ENCODE peak calls at places on chromosomes 11 and 22, in eight cellular contexts. T is transverse colon, C is prostate gland, E is breast epithelium, R is endothelial cell of umbilical vein, Q is sigmoid colon, S is vagina, K is K562. P is an unnamed sample. For H3K4me1, the result is how much of the 10 kb centered on the place peaks cover.

GRCh38 chr11:124760205-124760652 is 1.9 kb downstream of the ESAM start:
- DNase-seq in T (no peak), C (no peak), E (no peak), R (peak), Q (no peak), S (no peak), K (no peak), P (peak)

GRCh38 chr22:31692186-31692886 is 30.3 kb upstream of the PISD start:
- DNase-seq in T (no peak), C (no peak), E (no peak), R (no peak), Q (no peak), S (no peak), K (no peak), P (no peak)

GRCh38 chr11:64503354-64503753 is 87.7 kb upstream of the SLC22A12 start:
- DNase-seq in T (no peak), C (no peak), E (no peak), R (no peak), Q (no peak), S (no peak), K (no peak), P (no peak)

GRCh38 chr11:32890843-32891656 is 1.6 kb upstream of the QSER1 start:
- DNase-seq in T (peak), C (no peak), E (no peak), R (no peak), Q (no peak), S (no peak), K (peak), P (no peak)

GRCh38 chr22:46390652-46391301 is 55.3 kb downstream of the TRMU start:
- DNase-seq in T (peak), C (peak), E (peak), R (peak), Q (no peak), S (no peak), K (peak), P (no peak)

GRCh38 chr11:119873761-119874421 is 144.9 kb upstream of the NECTIN1 start:
- DNase-seq in T (no peak), C (no peak), E (no peak), R (no peak), Q (no peak), S (no peak), K (no peak), P (peak)

GRCh38 chr22:43530864-43531201 is 119.0 kb downstream of the MPPED1 start:
- DNase-seq in T (no peak), C (no peak), E (peak), R (no peak), Q (no peak), S (no peak), K (no peak), P (no peak)

GRCh38 chr11:35034401-35034800 is 104.6 kb upstream of the CD44 start:
- DNase-seq in T (no peak), C (no peak), E (no peak), R (no peak), Q (no peak), S (no peak), K (no peak), P (no peak)

GRCh38 chr11:71496421-71496820 is 30.6 kb upstream of the KRTAP5-7 start:
- DNase-seq in T (no peak), C (no peak), E (no peak), R (no peak), Q (no peak), S (no peak), K (no peak), P (no peak)

GRCh38 chr11:11265994-11266606 is 87.0 kb downstream of the CSNK2A3 start:
- DNase-seq in T (peak), C (peak), E (no peak), R (no peak), Q (no peak), S (no peak), K (peak), P (no peak)

GRCh38 chr11:126231725-126232459 is 20.3 kb downstream of the FAM118B start:
- DNase-seq in T (no peak), C (peak), E (no peak), R (peak), Q (no peak), S (no peak), K (no peak), P (no peak)

GRCh38 chr11:127000291-127000968 is at the start of gene KIRREL3:
- DNase-seq in T (no peak), C (no peak), E (no peak), R (no peak), Q (no peak), S (no peak), K (no peak), P (no peak)

GRCh38 chr11:113873241-113873626 is 2.1 kb downstream of the USP28 start:
- DNase-seq in T (no peak), C (no peak), E (no peak), R (peak), Q (no peak), S (no peak), K (no peak), P (no peak)

GRCh38 chr11:95727630-95728029 is 62.0 kb downstream of the FAM76B start:
- DNase-seq in T (no peak), C (no peak), E (no peak), R (no peak), Q (no peak), S (no peak), K (no peak), P (no peak)

GRCh38 chr11:62727833-62728721 is at the start of gene TTC9C:
- DNase-seq in T (peak), C (peak), E (peak), R (peak), Q (peak), S (peak), K (peak), P (peak)

GRCh38 chr11:30724274-30724673 is 138.1 kb upstream of the MPPED2 start:
- DNase-seq in T (no peak), C (no peak), E (no peak), R (no peak), Q (no peak), S (no peak), K (no peak), P (no peak)

GRCh38 chr22:24433001-24433867 is 5.8 kb downstream of the ADORA2A start:
- DNase-seq in T (no peak), C (no peak), E (no peak), R (no peak), Q (peak), S (no peak), K (no peak), P (peak)

GRCh38 chr11:72493426-72494108 is 59.2 kb upstream of the CLPB start:
- DNase-seq in T (no peak), C (no peak), E (no peak), R (no peak), Q (no peak), S (no peak), K (peak), P (no peak)

GRCh38 chr11:34652191-34652958 is 31.5 kb downstream of the EHF start:
- DNase-seq in T (no peak), C (no peak), E (no peak), R (no peak), Q (no peak), S (peak), K (peak), P (no peak)

GRCh38 chr11:111417011-111417765 is 38.1 kb upstream of the POU2AF1 start:
- DNase-seq in T (no peak), C (no peak), E (no peak), R (no peak), Q (no peak), S (no peak), K (no peak), P (peak)

GRCh38 chr11:129849447-129850130 is 33.9 kb downstream of the TMEM45B start:
- DNase-seq in T (no peak), C (no peak), E (no peak), R (no peak), Q (no peak), S (no peak), K (no peak), P (peak)

GRCh38 chr22:28034760-28035401 is 115.8 kb upstream of the PITPNB start:
- DNase-seq in T (peak), C (peak), E (no peak), R (peak), Q (peak), S (peak), K (peak), P (peak)

GRCh38 chr11:32478277-32478731 is 43.0 kb upstream of the WT1 start:
- DNase-seq in T (no peak), C (no peak), E (no peak), R (no peak), Q (no peak), S (no peak), K (peak), P (no peak)

GRCh38 chr11:1317432-1317831 is 8.0 kb upstream of the TOLLIP start:
- DNase-seq in T (no peak), C (no peak), E (no peak), R (no peak), Q (no peak), S (no peak), K (peak), P (no peak)
- TF ChIP-seq POLR2A in T (no peak), C (no peak), E (no peak), R (no peak), Q (no peak), S (no peak), K (no peak), P (no peak)

GRCh38 chr11:67372993-67373915 is at the start of gene CLCF1:
- DNase-seq in T (peak), C (no peak), E (peak), R (no peak), Q (peak), S (no peak), K (peak), P (peak)
- H3K4me1 ChIP-seq in T (under half), C (under half), E (under half), R (under half), Q (under half), S (half or more), K (half or more), P (half or more)

GRCh38 chr11:117983163-117983475 is 3.1 kb upstream of the IL10RA start:
- DNase-seq in T (no peak), C (no peak), E (no peak), R (no peak), Q (no peak), S (peak), K (no peak), P (peak)

GRCh38 chr11:117989351-117990102 is 3.3 kb downstream of the IL10RA start:
- DNase-seq in T (no peak), C (no peak), E (no peak), R (no peak), Q (peak), S (no peak), K (no peak), P (peak)

GRCh38 chr11:117985953-117986887 is at the start of gene IL10RA:
- DNase-seq in T (peak), C (peak), E (peak), R (peak), Q (peak), S (no peak), K (peak), P (peak)

GRCh38 chr11:117984471-117984870 is 1.7 kb upstream of the IL10RA start:
- DNase-seq in T (no peak), C (no peak), E (no peak), R (no peak), Q (no peak), S (no peak), K (no peak), P (no peak)

DNA sequence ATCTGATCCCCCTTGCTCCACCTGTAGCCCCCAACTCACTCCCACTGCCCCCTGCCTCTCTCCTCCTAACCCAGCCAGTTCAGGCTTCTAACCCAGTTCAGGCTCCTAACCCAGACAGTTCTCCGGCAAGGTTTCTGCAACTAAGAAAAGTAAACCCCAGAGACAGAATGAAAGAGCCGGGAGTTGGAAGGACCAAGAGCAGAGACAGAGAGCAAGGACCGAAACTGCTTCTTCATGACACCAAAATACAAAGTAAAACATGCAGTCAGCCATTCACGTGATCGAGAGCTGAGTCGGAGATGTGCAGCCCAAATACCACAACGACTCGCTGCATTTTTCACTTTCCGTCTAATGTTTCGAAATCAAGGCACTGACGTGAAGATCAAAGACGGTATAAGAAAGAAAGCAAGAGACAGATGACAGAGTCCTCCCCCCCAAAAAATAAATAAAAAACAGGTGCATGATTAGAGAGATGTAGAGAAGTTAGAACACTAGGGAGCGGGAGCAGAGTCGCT is 844 bp downstream of the IL10RA start:
- DNase-seq in T (peak), C (no peak), E (no peak), R (no peak), Q (no peak), S (no peak), K (no peak), P (peak)
- TF ChIP-seq POLR2AphosphoS5 in T (peak), C (no peak), E (no peak), R (no peak), Q (no peak), S (no peak), K (no peak), P (no peak)

GRCh38 chr11:18105802-18106574 is at the start of gene SAAL1:
- DNase-seq in T (peak), C (peak), E (peak), R (peak), Q (peak), S (no peak), K (peak), P (peak)
- TF ChIP-seq POLR2A in T (peak), C (no peak), E (peak), R (peak), Q (peak), S (no peak), K (peak), P (no peak)

GRCh38 chr11:27212248-27212780 is 150.7 kb downstream of the CCDC34 start:
- DNase-seq in T (no peak), C (no peak), E (no peak), R (no peak), Q (no peak), S (no peak), K (no peak), P (no peak)

GRCh38 chr11:27208846-27209245 is 154.2 kb downstream of the CCDC34 start:
- DNase-seq in T (no peak), C (no peak), E (no peak), R (no peak), Q (no peak), S (no peak), K (no peak), P (no peak)

GRCh38 chr11:27211370-27212127 is 151.5 kb downstream of the CCDC34 start:
- DNase-seq in T (no peak), C (no peak), E (no peak), R (no peak), Q (no peak), S (no peak), K (peak), P (no peak)

GRCh38 chr11:27209562-27210005 is 153.4 kb downstream of the CCDC34 start:
- DNase-seq in T (no peak), C (peak), E (no peak), R (peak), Q (no peak), S (no peak), K (peak), P (no peak)

GRCh38 chr11:27210509-27210908 is 152.5 kb downstream of the CCDC34 start:
- DNase-seq in T (no peak), C (no peak), E (no peak), R (no peak), Q (no peak), S (no peak), K (no peak), P (no peak)
- H3K4me1 ChIP-seq in T (under half), C (under half), E (under half), R (under half), Q (under half), S (under half), K (under half), P (half or more)

GRCh38 chr22:36457688-36458450 is 23.6 kb downstream of the TXN2 start:
- DNase-seq in T (no peak), C (no peak), E (no peak), R (no peak), Q (peak), S (no peak), K (no peak), P (peak)
- TF ChIP-seq POLR2AphosphoS5 in T (peak), C (peak), E (peak), R (no peak), Q (peak), S (no peak), K (no peak), P (peak)

DNA sequence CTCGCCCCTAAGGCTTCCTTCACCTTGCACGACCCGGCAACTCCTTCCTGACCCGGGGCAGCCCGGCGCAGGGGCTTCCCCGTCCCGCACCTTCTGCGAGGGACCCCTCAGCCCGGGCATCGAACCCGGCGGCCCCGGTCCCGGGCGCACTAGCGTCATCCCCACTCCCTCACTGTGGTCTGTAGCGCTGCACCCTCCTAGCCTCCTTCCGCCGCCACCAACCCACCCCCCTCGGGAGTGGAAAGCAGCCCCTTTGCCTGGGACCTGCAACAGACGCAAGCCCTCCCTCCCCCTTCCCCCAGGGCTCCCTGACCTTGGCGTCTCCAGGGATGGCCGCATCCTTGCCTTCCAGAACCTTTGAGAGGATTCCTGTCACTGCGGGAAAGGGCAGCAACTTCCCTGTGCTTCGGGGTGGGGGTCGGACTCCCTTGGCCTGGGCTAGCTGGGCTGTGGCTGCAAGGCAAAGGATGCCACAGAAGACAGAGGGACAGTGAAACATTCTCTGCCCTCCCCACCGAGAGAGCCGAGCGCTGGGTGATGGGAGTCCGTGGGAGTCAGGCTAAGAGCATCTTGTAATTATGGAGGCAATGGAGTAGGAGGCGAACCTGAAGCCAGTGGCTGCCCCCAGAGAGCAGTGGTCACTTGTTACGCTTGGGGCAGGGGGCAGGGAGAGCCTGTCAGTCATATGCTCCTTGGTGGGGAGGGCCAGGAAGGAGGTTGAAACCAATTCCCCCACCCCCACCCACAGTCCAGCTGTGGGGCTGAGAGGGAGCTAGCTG is 835 bp downstream of the TMEM132A start:
- DNase-seq in T (no peak), C (no peak), E (no peak), R (no peak), Q (no peak), S (no peak), K (no peak), P (peak)
- TF ChIP-seq POLR2A in T (no peak), C (no peak), E (no peak), R (no peak), Q (no peak), S (no peak), K (no peak), P (no peak)